ENCODE peak calls at places on chromosome 11, in five cellular contexts. G is mesendoderm, I is IMR-90, V is H1, C is neuronal stem cell. A is an unnamed sample.

GRCh38 chr11:2983908-2984307 is 8.2 kb downstream of the NAP1L4 start:
- DNase-seq in G (no peak), I (no peak), C (no peak), V (no peak), A (no peak)

GRCh38 chr11:126061707-126062678 is 673 bp downstream of the CDON start:
- DNase-seq in I (peak; percentile 5), C (no peak), G (peak; percentile 89), V (peak; percentile 74), A (peak; percentile 30)

GRCh38 chr11:10004526-10005113 is 289.4 kb downstream of the SBF2 start:
- DNase-seq in G (peak; percentile 90), C (no peak), I (no peak), V (no peak), A (no peak)

GRCh38 chr11:102730036-102730815 is 5.5 kb upstream of the MMP8 start:
- DNase-seq in V (no peak), G (no peak), C (no peak), I (peak; percentile 57), A (peak; percentile 71)

GRCh38 chr11:88631497-88631896 is 294.0 kb upstream of the CTSC start:
- DNase-seq in G (peak; percentile 70), V (no peak), I (peak; percentile 51), C (peak; percentile 2), A (no peak)

GRCh38 chr11:131867457-131868257 is 497.2 kb downstream of the NTM start:
- DNase-seq in I (peak; percentile 89), V (peak; percentile 86), G (peak; percentile 90), C (peak; percentile 59), A (peak; percentile 84)

GRCh38 chr11:118051611-118052461 is 25.0 kb upstream of the TMPRSS4 start:
- DNase-seq in V (no peak), G (no peak), I (no peak), C (no peak), A (no peak)

GRCh38 chr11:22471405-22471804 is 133.2 kb downstream of the SLC17A6 start:
- DNase-seq in G (no peak), I (no peak), V (no peak), C (no peak), A (no peak)

GRCh38 chr11:114219559-114220349 is 76.4 kb upstream of the NNMT start:
- DNase-seq in I (peak; percentile 11), V (no peak), C (peak; percentile 64), G (peak; percentile 91), A (peak; percentile 89)

GRCh38 chr11:82229346-82229745 is 504.3 kb downstream of the FAM181B start:
- DNase-seq in C (no peak), I (no peak), G (peak; percentile 53), V (no peak), A (peak; percentile 3)

GRCh38 chr11:124043420-124043819 is 2.3 kb upstream of the OR10G7 start:
- DNase-seq in I (no peak), C (no peak), G (no peak), V (no peak), A (no peak)

GRCh38 chr11:38543951-38544350 is 1945.9 kb upstream of the RAG2 start:
- DNase-seq in V (no peak), I (no peak), C (no peak), G (no peak), A (no peak)

GRCh38 chr11:124075492-124075840 is 34.3 kb upstream of the OR10G7 start:
- DNase-seq in V (no peak), C (no peak), G (no peak), I (no peak), A (no peak)

GRCh38 chr11:3700410-3700809 is 29.2 kb upstream of the CHRNA10 start:
- DNase-seq in C (no peak), V (no peak), G (no peak), I (no peak), A (no peak)

GRCh38 chr11:119905162-119905561 is 176.2 kb upstream of the NECTIN1 start:
- DNase-seq in C (no peak), I (no peak), G (no peak), V (no peak), A (no peak)

GRCh38 chr11:120344302-120345004 is 8.2 kb downstream of the ARHGEF12 start:
- DNase-seq in I (peak; percentile 43), G (no peak), V (no peak), C (no peak), A (peak; percentile 80)

GRCh38 chr11:83046626-83047172 is 25.0 kb downstream of the RAB30 start:
- DNase-seq in V (no peak), I (peak; percentile 37), C (no peak), G (no peak), A (no peak)

GRCh38 chr11:101863361-101863760 is 51.4 kb upstream of the CEP126 start:
- DNase-seq in V (no peak), C (no peak), G (peak; percentile 79), I (peak; percentile 79), A (peak; percentile 49)

GRCh38 chr11:57460756-57461749 is 725 bp downstream of the RTN4RL2 start:
- DNase-seq in C (no peak), V (peak; percentile 80), G (peak; percentile 75), I (no peak), A (no peak)

GRCh38 chr11:103407641-103408040 is 298.4 kb downstream of the DYNC2H1 start:
- DNase-seq in V (no peak), I (no peak), G (no peak), C (no peak), A (no peak)

GRCh38 chr11:130510407-130511006 is 62.1 kb downstream of the ADAMTS15 start:
- DNase-seq in G (no peak), C (no peak), V (peak; percentile 34), I (peak; percentile 83), A (peak; percentile 37)

GRCh38 chr11:101441747-101442146 is 142.1 kb downstream of the TRPC6 start:
- DNase-seq in G (no peak), V (no peak), C (no peak), I (no peak), A (peak; percentile 59)

GRCh38 chr11:26558191-26558590 is 13.9 kb downstream of the MUC15 start:
- DNase-seq in C (no peak), I (no peak), V (no peak), G (no peak), A (no peak)

GRCh38 chr11:35402751-35403454 is 16.5 kb downstream of the SLC1A2 start:
- DNase-seq in G (peak; percentile 60), I (no peak), C (no peak), V (no peak), A (no peak)

GRCh38 chr11:1231396-1232327 is 8.8 kb downstream of the MUC5B start:
- DNase-seq in I (no peak), V (peak; percentile 43), G (no peak), C (no peak), A (no peak)

GRCh38 chr11:28649922-28650321 is 541.7 kb downstream of the METTL15 start:
- DNase-seq in V (no peak), G (no peak), C (no peak), I (no peak), A (no peak)

GRCh38 chr11:112961751-112962747 is 829 bp downstream of the NCAM1 start:
- DNase-seq in I (no peak), V (peak; percentile 57), C (peak; percentile 39), G (peak; percentile 30), A (peak; percentile 21)

GRCh38 chr11:33655842-33656600 is 44.6 kb downstream of the C11orf91 start:
- DNase-seq in V (peak; percentile 22), I (no peak), C (no peak), G (no peak), A (no peak)

GRCh38 chr11:27648840-27649239 is 51.4 kb downstream of the BDNF start:
- DNase-seq in G (no peak), C (no peak), V (no peak), I (peak; percentile 56), A (peak; percentile 62)

GRCh38 chr11:67700548-67701262 is 26.3 kb upstream of the ALDH3B2 start:
- DNase-seq in G (no peak), I (no peak), C (peak; percentile 38), V (no peak), A (no peak)

GRCh38 chr11:67699521-67699920 is 25.1 kb upstream of the ALDH3B2 start:
- DNase-seq in I (peak; percentile 32), V (peak; percentile 8), G (no peak), C (no peak), A (peak; percentile 27)

GRCh38 chr11:67697846-67698245 is 23.4 kb upstream of the ALDH3B2 start:
- DNase-seq in G (no peak), C (no peak), I (no peak), V (no peak), A (no peak)

GRCh38 chr11:67698247-67698646 is 23.8 kb upstream of the ALDH3B2 start:
- DNase-seq in C (no peak), G (peak; percentile 49), V (peak; percentile 44), I (no peak), A (peak; percentile 6)

DNA sequence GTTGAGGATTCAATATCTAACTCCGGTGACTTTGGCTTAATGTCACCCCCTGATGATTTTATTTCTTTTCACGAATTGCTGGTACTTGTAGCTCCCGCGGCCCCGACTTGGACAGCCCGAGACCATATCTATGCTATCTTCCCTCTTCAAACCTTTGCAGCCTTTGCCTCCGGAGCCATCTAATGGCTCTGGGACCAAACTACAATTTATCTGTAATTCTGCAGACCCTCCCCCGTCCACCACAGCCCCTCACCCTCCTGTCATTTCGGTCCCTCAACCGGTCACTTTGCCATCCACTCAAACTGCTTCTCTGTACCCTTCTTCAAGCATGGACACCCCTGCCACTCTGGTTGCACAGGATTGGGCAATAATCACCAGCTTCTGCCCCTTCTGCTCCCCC is 25.7 kb upstream of the ALDH3B2 start:
- DNase-seq in V (peak; percentile 47), I (no peak), C (no peak), G (no peak), A (no peak)
- H2BK15ac ChIP-seq in V (no peak overlapping the region), I (no peak overlapping the region), C (peak overlapping the region; percentile 21), G (no peak overlapping the region), A (no peak overlapping the region)

GRCh38 chr11:23569134-23569533 is 708.9 kb upstream of the CCDC179 start:
- DNase-seq in I (no peak), C (no peak), G (no peak), V (no peak), A (no peak)

GRCh38 chr11:23569547-23569946 is 709.3 kb upstream of the CCDC179 start:
- DNase-seq in C (no peak), V (no peak), G (no peak), I (no peak), A (no peak)

GRCh38 chr11:23574149-23574548 is 713.9 kb upstream of the CCDC179 start:
- DNase-seq in I (no peak), G (no peak), C (no peak), V (no peak), A (no peak)

GRCh38 chr11:23573430-23573829 is 713.2 kb upstream of the CCDC179 start:
- DNase-seq in I (peak; percentile 22), G (no peak), C (no peak), V (no peak), A (no peak)

GRCh38 chr11:23570828-23571227 is 710.6 kb upstream of the CCDC179 start:
- DNase-seq in I (peak; percentile 36), G (no peak), V (no peak), C (no peak), A (no peak)
- H3K4me3 ChIP-seq in I (no peak overlapping the region), G (no peak overlapping the region), V (no peak overlapping the region), C (no peak overlapping the region), A (no peak overlapping the region)

GRCh38 chr11:65588199-65589054 is 7.2 kb downstream of the KCNK7 start:
- DNase-seq in G (peak; percentile 80), I (peak; percentile 32), C (no peak), V (no peak), A (peak; percentile 59)
- H2BK15ac ChIP-seq in G (no peak overlapping the region), I (no peak overlapping the region), C (peak overlapping the region; percentile 66), V (peak overlapping the region; percentile 61), A (no peak overlapping the region)

DNA sequence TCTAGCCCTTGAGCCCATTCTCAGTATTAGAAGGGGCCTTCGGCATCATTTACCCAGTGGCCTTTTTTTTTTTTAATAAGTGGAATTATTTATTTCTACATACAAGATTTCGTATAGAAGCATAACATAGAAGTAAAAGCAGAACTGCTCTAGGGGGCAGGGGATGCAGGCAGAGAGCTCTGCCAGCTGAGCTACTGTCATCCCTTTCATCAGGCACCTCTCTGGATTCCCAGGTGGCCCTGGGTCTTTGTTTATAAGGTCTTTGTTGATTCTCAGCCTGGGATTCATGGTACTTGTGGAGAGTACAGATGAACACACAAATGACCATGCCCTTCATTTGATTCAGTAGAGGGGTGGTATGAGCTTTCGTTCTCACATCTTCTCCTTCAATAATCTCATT is 66.4 kb downstream of the GAB2 start:
- DNase-seq in G (no peak), C (no peak), V (no peak), I (no peak), A (no peak)
- H3K4me3 ChIP-seq in G (no peak overlapping the region), C (no peak overlapping the region), V (no peak overlapping the region), I (no peak overlapping the region), A (no peak overlapping the region)

A was measured in mesenchymal stem cell.